ENCODE peak calls at places on chromosomes 5 and 9, in eight cellular contexts. J is cardiac muscle cell; W is Caco-2; L is EH; Z is HFFc6; R is HAP-1; S is activated naive CD8-positive, alpha-beta T cell treated with anti-CD3 and anti-CD28 coated beads, Interleukin-2, amount 50 U/mL, for 24 hours; E is heart right ventricle. O is an unnamed sample.

GRCh38 chr5:140175367-140176027 is 509 bp downstream of the CYSTM1 start:
- DNase-seq in J (peak), W (peak), L (peak), Z (peak), R (peak), S (peak), E (peak), O (peak)

GRCh38 chr9:137085918-137086530 is 761 bp upstream of the MAN1B1 start:
- DNase-seq in J (peak), W (peak), L (peak), Z (peak), R (peak), S (peak), E (peak), O (peak)

GRCh38 chr9:90967171-90967570 is 165.6 kb downstream of the SYK start:
- DNase-seq in J (no peak), W (no peak), L (no peak), Z (no peak), R (no peak), S (no peak), E (no peak), O (no peak)

GRCh38 chr5:151195622-151196021 is 28.3 kb downstream of the CCDC69 start:
- DNase-seq in J (no peak), W (no peak), L (no peak), Z (no peak), R (no peak), S (no peak), E (no peak), O (peak)

GRCh38 chr5:65823174-65823573 is 101.2 kb downstream of the NLN start:
- DNase-seq in J (no peak), W (no peak), L (peak), Z (no peak), R (no peak), S (no peak), E (no peak), O (no peak)

GRCh38 chr5:1050449-1051365 is 42.1 kb downstream of the NKD2 start:
- DNase-seq in J (no peak), W (no peak), L (no peak), Z (no peak), R (no peak), S (no peak), E (no peak), O (no peak)

GRCh38 chr9:127187231-127187956 is 65.0 kb upstream of the ANGPTL2 start:
- DNase-seq in J (no peak), W (no peak), L (peak), Z (peak), R (no peak), S (no peak), E (peak), O (no peak)

GRCh38 chr9:97237311-97237786 is 70.1 kb upstream of the CCDC180 start:
- DNase-seq in J (no peak), W (no peak), L (no peak), Z (no peak), R (peak), S (no peak), E (no peak), O (no peak)

GRCh38 chr9:9499546-9499945 is 1113.3 kb downstream of the PTPRD start:
- DNase-seq in J (no peak), W (no peak), L (no peak), Z (no peak), R (no peak), S (no peak), E (no peak), O (no peak)

GRCh38 chr5:41793156-41793770 is 77.0 kb downstream of the OXCT1 start:
- DNase-seq in J (no peak), W (no peak), L (peak), Z (peak), R (peak), S (no peak), E (no peak), O (no peak)

GRCh38 chr5:59357421-59357977 is 536.0 kb downstream of the PDE4D start:
- DNase-seq in J (peak), W (peak), L (no peak), Z (no peak), R (no peak), S (no peak), E (peak), O (no peak)

GRCh38 chr9:111661150-111661801 is at the start of gene GNG10:
- DNase-seq in J (peak), W (peak), L (peak), Z (peak), R (peak), S (peak), E (peak), O (peak)

GRCh38 chr9:129554649-129555048 is 66.3 kb downstream of the C9orf50 start:
- DNase-seq in J (no peak), W (peak), L (peak), Z (no peak), R (no peak), S (no peak), E (no peak), O (no peak)

GRCh38 chr5:149832636-149833035 is 102.5 kb downstream of the PPARGC1B start:
- DNase-seq in J (no peak), W (no peak), L (no peak), Z (no peak), R (no peak), S (no peak), E (no peak), O (no peak)

GRCh38 chr9:37994639-37995347 is 74.2 kb downstream of the SHB start:
- DNase-seq in J (peak), W (no peak), L (peak), Z (peak), R (no peak), S (peak), E (peak), O (peak)

GRCh38 chr5:76836181-76836580 is 13.6 kb upstream of the S100Z start:
- DNase-seq in J (no peak), W (no peak), L (peak), Z (no peak), R (no peak), S (no peak), E (no peak), O (no peak)

GRCh38 chr5:40733842-40734563 is 21.8 kb downstream of the TTC33 start:
- DNase-seq in J (no peak), W (no peak), L (no peak), Z (no peak), R (no peak), S (no peak), E (no peak), O (no peak)

GRCh38 chr5:115599502-115599901 is 2.8 kb downstream of the TICAM2 start:
- DNase-seq in J (no peak), W (no peak), L (peak), Z (peak), R (no peak), S (no peak), E (no peak), O (no peak)

GRCh38 chr5:6704361-6704851 is 8.8 kb upstream of the TENT4A start:
- DNase-seq in J (peak), W (no peak), L (peak), Z (peak), R (no peak), S (no peak), E (peak), O (no peak)

O was measured in activated naive CD4-positive, alpha-beta T cell treated with Interleukin-2 at 50 U/mL for 16 hours.